ENCODE peak calls at places on chromosomes 1 and 21, in eight cellular contexts. D is activated CD4-positive, alpha-beta T cell treated with anti-CD3 and anti-CD28 coated beads, Interleukin-2, amount 50 U/mL, for 48 hours; Q is Caco-2; C is NCI-H146; F is T-helper 1 cell; N is kidney epithelial cell; K is AG20443; Z is AG04450. O is an unnamed sample.

GRCh38 chr1:115544131-115544530 is 97.6 kb upstream of the VANGL1 start:
- DNase-seq in F (no peak), C (no peak), N (no peak), D (no peak), K (no peak), Q (no peak), Z (no peak), O (no peak)

GRCh38 chr1:197065549-197065948 is 1.5 kb downstream of the F13B start:
- DNase-seq in Z (no peak), N (no peak), F (no peak), Q (no peak), D (no peak), C (no peak), K (peak; percentile 12), O (no peak)

GRCh38 chr1:17559618-17560419 is 20.3 kb downstream of the ARHGEF10L start:
- DNase-seq in N (no peak), D (no peak), Z (no peak), Q (no peak), K (no peak), C (no peak), F (no peak), O (no peak)

GRCh38 chr1:171654705-171655214 is 2.3 kb upstream of the MYOC start:
- DNase-seq in D (no peak), K (no peak), N (no peak), Z (no peak), C (no peak), F (no peak), Q (no peak), O (no peak)

GRCh38 chr1:157154940-157155514 is 16.8 kb upstream of the ETV3 start:
- DNase-seq in F (no peak), Z (no peak), N (no peak), K (no peak), C (no peak), D (no peak), Q (peak; percentile 83), O (no peak)

GRCh38 chr1:116737020-116737854 is 17.0 kb upstream of the CD2 start:
- DNase-seq in N (peak; percentile 4), D (peak; percentile 68), Q (no peak), C (peak; percentile 39), Z (peak; percentile 3), K (peak; percentile 86), F (peak; percentile 66), O (peak; percentile 90)

GRCh38 chr1:147598631-147599361 is 57.5 kb downstream of the BCL9 start:
- DNase-seq in C (peak; percentile 76), N (no peak), K (peak; percentile 21), Z (no peak), Q (peak; percentile 39), F (peak; percentile 29), D (peak; percentile 32), O (peak; percentile 79)

GRCh38 chr1:116763787-116764465 is 9.7 kb downstream of the CD2 start:
- DNase-seq in K (peak; percentile 48), C (peak; percentile 14), F (peak; percentile 38), Q (peak; percentile 39), Z (no peak), N (no peak), D (peak; percentile 74), O (peak; percentile 87)

GRCh38 chr1:229024528-229025119 is 246.3 kb upstream of the RAB4A start:
- DNase-seq in N (peak; percentile 71), F (no peak), C (no peak), Q (no peak), Z (peak; percentile 68), D (peak; percentile 28), K (peak; percentile 94), O (no peak)

GRCh38 chr1:209546390-209547080 is 37.0 kb upstream of the CAMK1G start:
- DNase-seq in F (no peak), K (no peak), C (no peak), D (no peak), N (no peak), Z (no peak), Q (no peak), O (no peak)

GRCh38 chr1:110785612-110786011 is 87.3 kb upstream of the CD53 start:
- DNase-seq in Q (no peak), D (no peak), F (no peak), N (no peak), K (no peak), C (no peak), Z (no peak), O (no peak)

GRCh38 chr1:240496941-240497340 is 115.0 kb downstream of the GREM2 start:
- DNase-seq in F (no peak), Q (no peak), C (no peak), N (no peak), D (no peak), K (no peak), Z (no peak), O (no peak)

GRCh38 chr1:80218112-80218511 is 1211.6 kb upstream of the ADGRL4 start:
- DNase-seq in K (peak; percentile 26), D (no peak), C (peak; percentile 38), N (peak; percentile 19), Z (peak; percentile 11), Q (no peak), F (no peak), O (no peak)

GRCh38 chr1:175126347-175126746 is 58.7 kb downstream of the TNN start:
- DNase-seq in N (no peak), F (no peak), Z (no peak), K (no peak), Q (no peak), D (no peak), C (no peak), O (no peak)

GRCh38 chr1:108692724-108693655 is 880 bp downstream of the PRPF38B start:
- DNase-seq in D (peak; percentile 55), Q (peak; percentile 55), K (peak; percentile 50), Z (peak; percentile 8), C (peak; percentile 68), N (no peak), F (peak; percentile 80), O (peak; percentile 77)

GRCh38 chr21:36207577-36208320 is 51.1 kb downstream of the DOP1B start:
- DNase-seq in Z (no peak), C (no peak), Q (no peak), D (peak; percentile 6), F (no peak), K (no peak), N (no peak), O (no peak)

GRCh38 chr1:59678809-59679228 is 135.9 kb upstream of the HOOK1 start:
- DNase-seq in D (no peak), C (no peak), K (peak; percentile 78), Z (peak; percentile 90), F (no peak), Q (no peak), N (peak; percentile 99), O (no peak)

GRCh38 chr1:33709780-33710713 is 153.8 kb upstream of the HMGB4 start:
- DNase-seq in Q (no peak), Z (no peak), C (no peak), F (no peak), K (peak; percentile 72), D (no peak), N (no peak), O (no peak)

GRCh38 chr1:226154593-226154992 is 31.9 kb downstream of the ACBD3 start:
- DNase-seq in Z (no peak), K (no peak), N (no peak), D (no peak), C (no peak), Q (no peak), F (no peak), O (no peak)

GRCh38 chr1:7648761-7649384 is 122.2 kb upstream of the VAMP3 start:
- DNase-seq in K (peak; percentile 33), D (no peak), Z (no peak), C (no peak), F (no peak), Q (no peak), N (no peak), O (no peak)

GRCh38 chr1:187938092-187938491 is 1109.3 kb downstream of the PLA2G4A start:
- DNase-seq in C (no peak), Q (no peak), N (no peak), Z (no peak), F (no peak), D (no peak), K (no peak), O (no peak)

GRCh38 chr1:24586970-24587820 is 31.3 kb downstream of the NCMAP start:
- DNase-seq in K (peak; percentile 77), F (peak; percentile 54), C (peak; percentile 51), Q (peak; percentile 45), N (no peak), D (peak; percentile 33), Z (peak; percentile 6), O (peak; percentile 62)

GRCh38 chr1:119779869-119780356 is 11.2 kb upstream of the HMGCS2 start:
- DNase-seq in Z (no peak), D (no peak), C (no peak), N (no peak), F (no peak), K (peak; percentile 53), Q (no peak), O (no peak)

GRCh38 chr1:30660241-30660640 is 63.1 kb downstream of the MATN1 start:
- DNase-seq in C (no peak), F (no peak), Q (no peak), D (no peak), K (no peak), Z (no peak), N (no peak), O (no peak)

GRCh38 chr1:156642265-156643185 is 608 bp downstream of the BCAN start:
- DNase-seq in Z (no peak), F (no peak), D (no peak), N (no peak), K (no peak), C (peak; percentile 46), Q (no peak), O (no peak)

GRCh38 chr1:202045699-202046098 is 35.3 kb downstream of the ELF3 start:
- DNase-seq in Q (no peak), Z (no peak), D (no peak), F (no peak), C (peak; percentile 4), K (no peak), N (no peak), O (no peak)

O was measured in activated CD8-positive, alpha-beta memory T cell treated with anti-CD3 and anti-CD28 coated beads for 24 hours.